ENCODE peak calls at places on chromosome 13, in six cellular contexts. G is activated T-cell treated with anti-CD3 and anti-CD28 coated beads, Interleukin-2, amount 50 U/mL, for 72 hours; U is COR-L47; A is stimulated activated CD8-positive, alpha-beta memory T cell treated with anti-CD3 and anti-CD28 coated beads, Interleukin-4, amount 100 ng/mL, for 1 hour; S is NCI-H1436; Z is cardiac fibroblast. O is an unnamed sample.
A peak's percentile ranks its signal among the peaks of the same experiment; 100 is the strongest.

GRCh38 chr13:45728759-45729158 is 26.6 kb downstream of the CBY2 start:
- DNase-seq in G (no peak), U (no peak), A (no peak), S (no peak), Z (no peak), O (no peak)

GRCh38 chr13:38819053-38819452 is 132.2 kb downstream of the FREM2 start:
- DNase-seq in G (no peak), U (peak; percentile 98), A (no peak), S (peak; percentile 4), Z (no peak), O (peak; percentile 11)

GRCh38 chr13:113421673-113422270 is 31.5 kb downstream of the ADPRHL1 start:
- DNase-seq in G (no peak), U (no peak), A (no peak), S (no peak), Z (peak; percentile 25), O (peak; percentile 22)

GRCh38 chr13:30371649-30372265 is 50.5 kb upstream of the UBE2L5 start:
- DNase-seq in G (peak; percentile 75), U (no peak), A (peak; percentile 21), S (peak; percentile 44), Z (no peak), O (peak; percentile 50)

GRCh38 chr13:105979586-105979985 is 555.9 kb downstream of the EFNB2 start:
- DNase-seq in G (no peak), U (peak; percentile 89), A (no peak), S (peak; percentile 9), Z (peak; percentile 22), O (no peak)

GRCh38 chr13:21320642-21321034 is 138.5 kb downstream of the ZDHHC20 start:
- DNase-seq in G (no peak), U (no peak), A (no peak), S (no peak), Z (no peak), O (no peak)

GRCh38 chr13:65497265-65497664 is 1732.9 kb downstream of the PCDH9 start:
- DNase-seq in G (no peak), U (no peak), A (no peak), S (no peak), Z (no peak), O (no peak)

GRCh38 chr13:61685683-61686013 is 270.0 kb upstream of the PCDH20 start:
- DNase-seq in G (no peak), U (peak; percentile 27), A (no peak), S (no peak), Z (no peak), O (no peak)

GRCh38 chr13:59034198-59034597 is 1129.5 kb downstream of the DIAPH3 start:
- DNase-seq in G (no peak), U (no peak), A (no peak), S (no peak), Z (no peak), O (no peak)

GRCh38 chr13:74778946-74779345 is 644.7 kb upstream of the KLF12 start:
- DNase-seq in G (no peak), U (no peak), A (no peak), S (no peak), Z (peak; percentile 30), O (peak; percentile 37)